ENCODE peak calls at places on chromosomes 4 and X, in six cellular contexts. J, I, W, F, H and L are unnamed samples.

GRCh38 chr4:7002336-7002735 is 40.8 kb upstream of the TADA2B start:
- DNase-seq in J (no peak), I (no peak), W (no peak), F (no peak), H (no peak), L (no peak)

GRCh38 chr4:128379860-128380259 is 92.2 kb upstream of the PGRMC2 start:
- DNase-seq in J (peak), I (peak), W (no peak), F (no peak), H (no peak), L (peak)

GRCh38 chrX:150099316-150099715 is 161.0 kb upstream of the EOLA2 start:
- DNase-seq in J (no peak), I (no peak), W (no peak), F (no peak), H (no peak), L (no peak)

GRCh38 chr4:184313058-184313709 is 95.5 kb upstream of the ENPP6 start:
- DNase-seq in J (no peak), I (no peak), W (no peak), F (no peak), H (no peak), L (no peak)

GRCh38 chrX:15430584-15430983 is 46.4 kb upstream of the VEGFD start:
- DNase-seq in J (no peak), I (no peak), W (no peak), F (no peak), H (no peak), L (no peak)

GRCh38 chr4:115233600-115233999 is 120.2 kb upstream of the NDST4 start:
- DNase-seq in J (no peak), I (no peak), W (no peak), F (no peak), H (no peak), L (no peak)

GRCh38 chrX:53716328-53717088 is 30.0 kb upstream of the HUWE1 start:
- DNase-seq in J (no peak), I (no peak), W (no peak), F (no peak), H (no peak), L (no peak)

GRCh38 chr4:1234811-1235292 is 14.1 kb downstream of the CTBP1 start:
- DNase-seq in J (no peak), I (peak), W (no peak), F (peak), H (no peak), L (no peak)

GRCh38 chr4:152243890-152244595 is 291.8 kb downstream of the FBXW7 start:
- DNase-seq in J (no peak), I (peak), W (no peak), F (no peak), H (no peak), L (no peak)

GRCh38 chr4:99815597-99816011 is 1.0 kb upstream of the DAPP1 start:
- DNase-seq in J (no peak), I (no peak), W (no peak), F (no peak), H (peak), L (no peak)

GRCh38 chr4:2686379-2687265 is 69.5 kb downstream of the TNIP2 start:
- DNase-seq in J (no peak), I (no peak), W (no peak), F (no peak), H (no peak), L (no peak)

GRCh38 chr4:115315182-115315581 is 201.8 kb upstream of the NDST4 start:
- DNase-seq in J (peak), I (no peak), W (no peak), F (no peak), H (no peak), L (no peak)

GRCh38 chrX:129360175-129360574 is 163.1 kb downstream of the SMARCA1 start:
- DNase-seq in J (peak), I (no peak), W (no peak), F (no peak), H (peak), L (no peak)

GRCh38 chr4:67762091-67762490 is 7.9 kb upstream of the GNRHR start:
- DNase-seq in J (no peak), I (no peak), W (no peak), F (no peak), H (no peak), L (no peak)

GRCh38 chr4:130125468-130125867 is 1029.5 kb downstream of the C4orf33 start:
- DNase-seq in J (no peak), I (no peak), W (no peak), F (no peak), H (no peak), L (no peak)

GRCh38 chr4:8656711-8657380 is 64.3 kb downstream of the CPZ start:
- DNase-seq in J (no peak), I (no peak), W (no peak), F (peak), H (no peak), L (no peak)